ENCODE peak calls at places on chromosomes 13 and 19, in nine cellular contexts. L is aorta; F is type B pancreatic cell; X is non-pigmented ciliary epithelial cell; H is stimulated activated CD4-positive, alpha-beta T cell treated with anti-CD3 and anti-CD28 coated beads, Interleukin-15, amount 100 ng/mL, for 24 hours; T is stimulated activated CD8-positive, alpha-beta memory T cell treated with anti-CD3 and anti-CD28 coated beads, Interleukin-7, amount 100 ng/mL, for 48 hours; V is PC-9; S is brain microvascular endothelial cell; Y is mucosa of gallbladder. Z is an unnamed sample.

GRCh38 chr19:20154636-20155035 is 12.4 kb upstream of the ZNF486 start:
- DNase-seq in Y (no peak), T (no peak), S (no peak), X (no peak), F (no peak), V (no peak), L (no peak), H (no peak), Z (no peak)

GRCh38 chr19:1864480-1865171 is 1.2 kb upstream of the KLF16 start:
- DNase-seq in X (no peak), L (peak), F (no peak), H (peak), S (no peak), V (no peak), Y (peak), T (no peak), Z (no peak)

GRCh38 chr19:36819130-36819630 is 19.0 kb downstream of the ZNF790 start:
- DNase-seq in S (no peak), L (no peak), V (no peak), Y (no peak), F (no peak), H (no peak), T (no peak), X (no peak), Z (no peak)

GRCh38 chr19:48780684-48781391 is 25.5 kb downstream of the FGF21 start:
- DNase-seq in Y (peak), S (peak), H (no peak), X (no peak), L (no peak), T (no peak), F (no peak), V (peak), Z (no peak)

GRCh38 chr13:97630725-97631124 is 196.8 kb downstream of the RAP2A start:
- DNase-seq in L (no peak), T (no peak), V (no peak), H (no peak), X (no peak), S (no peak), F (no peak), Y (no peak), Z (no peak)

GRCh38 chr19:14328406-14328805 is 52.8 kb upstream of the ADGRE5 start:
- DNase-seq in L (no peak), T (no peak), X (no peak), H (no peak), Y (no peak), V (no peak), S (no peak), F (no peak), Z (no peak)

GRCh38 chr19:49564616-49565045 is 15.7 kb downstream of the NOSIP start:
- DNase-seq in S (no peak), V (peak), L (no peak), F (no peak), T (no peak), X (no peak), H (peak), Y (no peak), Z (no peak)

GRCh38 chr19:1861599-1862031 is 1.8 kb downstream of the KLF16 start:
- DNase-seq in L (peak), S (no peak), F (no peak), X (no peak), H (no peak), T (no peak), V (no peak), Y (no peak), Z (no peak)

GRCh38 chr13:35720690-35721554 is 244.4 kb upstream of the MAB21L1 start:
- DNase-seq in F (peak), T (peak), X (no peak), L (no peak), Y (peak), V (no peak), H (peak), S (peak), Z (no peak)

GRCh38 chr19:55581145-55581827 is 638 bp upstream of the ZNF579 start:
- DNase-seq in L (no peak), S (no peak), V (no peak), T (no peak), Y (no peak), X (no peak), H (peak), F (no peak), Z (no peak)

GRCh38 chr19:39409207-39409885 is 2.7 kb downstream of the ZFP36 start:
- DNase-seq in S (no peak), T (no peak), L (peak), F (peak), X (no peak), H (peak), Y (peak), V (peak), Z (peak)

GRCh38 chr13:19587635-19588300 is 26.4 kb upstream of the TPTE2 start:
- DNase-seq in Y (peak), V (peak), S (peak), H (peak), L (no peak), X (no peak), F (no peak), T (no peak), Z (peak)

GRCh38 chr13:93416943-93417342 is 190.3 kb downstream of the GPC6 start:
- DNase-seq in L (no peak), V (no peak), F (no peak), H (no peak), X (no peak), Y (no peak), T (no peak), S (no peak), Z (no peak)

GRCh38 chr19:43690890-43691289 is 20.9 kb upstream of the PLAUR start:
- DNase-seq in T (no peak), X (no peak), H (no peak), F (no peak), V (no peak), Y (no peak), L (no peak), S (no peak), Z (no peak)

GRCh38 chr19:41297628-41298326 is 12.2 kb upstream of the CCDC97 start:
- DNase-seq in F (no peak), H (no peak), S (no peak), Y (no peak), L (no peak), T (no peak), X (no peak), V (no peak), Z (no peak)

GRCh38 chr13:91099877-91100276 is 247.6 kb upstream of the MIR17HG start:
- DNase-seq in Y (no peak), T (no peak), H (no peak), X (no peak), F (no peak), S (no peak), L (no peak), V (no peak), Z (no peak)

GRCh38 chr19:1734328-1734966 is 18.9 kb upstream of the ONECUT3 start:
- DNase-seq in X (no peak), F (no peak), L (no peak), V (no peak), H (no peak), Y (no peak), S (no peak), T (no peak), Z (no peak)

GRCh38 chr13:63910406-63910957 is 2494.8 kb upstream of the PCDH20 start:
- DNase-seq in H (no peak), Y (no peak), F (no peak), V (no peak), T (no peak), S (peak), L (no peak), X (no peak), Z (peak)

GRCh38 chr13:59269476-59269875 is 894.3 kb downstream of the DIAPH3 start:
- DNase-seq in S (peak), V (no peak), X (peak), H (no peak), L (no peak), Y (no peak), T (no peak), F (no peak), Z (peak)

GRCh38 chr13:45481688-45482087 is 16.9 kb downstream of the COG3 start:
- DNase-seq in T (no peak), S (no peak), F (no peak), H (no peak), L (no peak), Y (no peak), V (no peak), X (no peak), Z (no peak)

GRCh38 chr13:29548722-29549446 is 46.6 kb downstream of the SLC7A1 start:
- DNase-seq in T (no peak), Y (peak), S (peak), H (no peak), F (no peak), L (no peak), V (no peak), X (peak), Z (no peak)

GRCh38 chr19:33419763-33420080 is 46.2 kb downstream of the CEBPG start:
- DNase-seq in F (no peak), L (no peak), S (no peak), V (no peak), T (no peak), X (no peak), Y (no peak), H (no peak), Z (no peak)

GRCh38 chr19:48629599-48630288 is 7.4 kb downstream of the DBP start:
- DNase-seq in T (no peak), H (peak), F (peak), V (no peak), S (peak), L (peak), Y (peak), X (no peak), Z (no peak)

GRCh38 chr13:104773775-104774174 is 1707.6 kb upstream of the SLC10A2 start:
- DNase-seq in H (no peak), F (no peak), V (peak), L (no peak), Y (no peak), X (peak), S (peak), T (no peak), Z (peak)

GRCh38 chr19:50658438-50659317 is 9.4 kb downstream of the C19orf81 start:
- DNase-seq in V (no peak), F (peak), H (peak), T (peak), L (peak), X (no peak), Y (peak), S (peak), Z (peak)

Z was measured in stromal cell of bone marrow.